ENCODE peak calls at places on chromosomes 13 and 19, in five cellular contexts. J is MV-4-11; N is CD4-positive, alpha-beta T cell; Z is HCT116; E is psoas muscle. P is an unnamed sample.
A peak's percentile ranks its signal among the peaks of the same experiment; 100 is the strongest.

GRCh38 chr19:1862424-1863307 is 713 bp downstream of the KLF16 start:
- DNase-seq in J (no peak), Z (no peak), N (peak; percentile 48), E (peak; percentile 51), P (no peak)

GRCh38 chr13:31611214-31611613 is 128.1 kb upstream of the RXFP2 start:
- DNase-seq in N (no peak), J (no peak), E (no peak), Z (no peak), P (no peak)

GRCh38 chr13:111382411-111382810 is 62.0 kb downstream of the TEX29 start:
- DNase-seq in N (no peak), J (no peak), Z (no peak), E (no peak), P (no peak)

GRCh38 chr13:110361365-110361911 is 54.4 kb downstream of the COL4A2 start:
- DNase-seq in N (no peak), Z (no peak), E (peak; percentile 66), J (no peak), P (no peak)

GRCh38 chr19:44582581-44583265 is 30.6 kb upstream of the IGSF23 start:
- DNase-seq in E (peak; percentile 17), Z (peak; percentile 36), N (no peak), J (peak; percentile 33), P (no peak)

GRCh38 chr19:31667106-31667505 is 317.9 kb upstream of the TSHZ3 start:
- DNase-seq in J (no peak), N (no peak), Z (no peak), E (no peak), P (no peak)

GRCh38 chr19:40530091-40530901 is 46.4 kb upstream of the SHKBP1 start:
- DNase-seq in Z (no peak), N (peak; percentile 20), J (no peak), E (no peak), P (no peak)

GRCh38 chr13:114116734-114117133 is 15.7 kb downstream of the RASA3 start:
- DNase-seq in J (no peak), Z (no peak), E (no peak), N (peak; percentile 0), P (no peak)

GRCh38 chr13:41917641-41918040 is 43.3 kb downstream of the VWA8 start:
- DNase-seq in N (no peak), J (peak; percentile 16), E (no peak), Z (no peak), P (no peak)

GRCh38 chr19:4157164-4157563 is 3.7 kb downstream of the CREB3L3 start:
- DNase-seq in J (no peak), N (no peak), E (no peak), Z (no peak), P (no peak)

GRCh38 chr19:37966211-37967072 is 59.4 kb downstream of the SIPA1L3 start:
- DNase-seq in Z (no peak), N (no peak), J (no peak), E (no peak), P (no peak)

GRCh38 chr19:3346677-3347353 is 19.6 kb upstream of the NFIC start:
- DNase-seq in J (no peak), N (no peak), E (peak; percentile 81), Z (no peak), P (no peak)

GRCh38 chr13:48253849-48254248 is 20.8 kb downstream of the ITM2B start:
- DNase-seq in N (no peak), J (no peak), E (no peak), Z (no peak), P (no peak)

GRCh38 chr19:33259532-33259931 is 33.9 kb upstream of the SLC7A10 start:
- DNase-seq in Z (no peak), J (peak; percentile 79), N (no peak), E (no peak), P (no peak)

GRCh38 chr19:42313096-42313839 is at the start of gene TMEM145:
- DNase-seq in E (peak; percentile 47), Z (no peak), N (no peak), J (peak; percentile 46), P (no peak)

GRCh38 chr13:106139942-106140341 is 395.5 kb downstream of the EFNB2 start:
- DNase-seq in E (no peak), J (no peak), N (no peak), Z (no peak), P (no peak)

GRCh38 chr19:3517638-3518037 is 11.5 kb downstream of the FZR1 start:
- DNase-seq in J (no peak), Z (no peak), N (no peak), E (no peak), P (no peak)

GRCh38 chr13:58994778-58995177 is 1169.0 kb downstream of the DIAPH3 start:
- DNase-seq in J (peak; percentile 2), E (no peak), Z (no peak), N (no peak), P (no peak)

GRCh38 chr13:93927431-93927830 is 552.1 kb downstream of the DCT start:
- DNase-seq in J (peak; percentile 12), Z (no peak), N (no peak), E (no peak), P (no peak)

GRCh38 chr13:100394005-100394695 is 194.4 kb downstream of the GGACT start:
- DNase-seq in Z (peak; percentile 86), E (no peak), N (no peak), J (peak; percentile 57), P (peak; percentile 51)

GRCh38 chr19:10104665-10105221 is 1.4 kb upstream of the PPAN start:
- DNase-seq in N (peak; percentile 70), E (no peak), Z (no peak), J (no peak), P (no peak)

GRCh38 chr19:29022599-29022998 is 190.4 kb downstream of the UQCRFS1 start:
- DNase-seq in E (no peak), J (no peak), Z (no peak), N (no peak), P (no peak)

GRCh38 chr13:74889321-74889720 is 592.6 kb downstream of the TBC1D4 start:
- DNase-seq in N (no peak), E (no peak), J (no peak), Z (no peak), P (no peak)

GRCh38 chr19:18173572-18174294 is at the start of gene IFI30:
- DNase-seq in Z (no peak), N (peak; percentile 56), E (peak; percentile 75), J (peak; percentile 59), P (no peak)

GRCh38 chr13:113978741-113979481 is 5.0 kb upstream of the C13orf46 start:
- DNase-seq in J (no peak), E (peak; percentile 10), Z (no peak), N (no peak), P (no peak)

GRCh38 chr19:57599761-57600383 is at the start of gene ZNF530:
- DNase-seq in N (peak; percentile 83), E (peak; percentile 95), J (peak; percentile 95), Z (peak; percentile 88), P (peak; percentile 88)

GRCh38 chr19:31099470-31100190 is 249.6 kb downstream of the TSHZ3 start:
- DNase-seq in Z (no peak), N (no peak), J (no peak), E (no peak), P (no peak)

GRCh38 chr13:91714726-91715334 is 316.4 kb downstream of the GPC5 start:
- DNase-seq in E (no peak), Z (no peak), N (no peak), J (no peak), P (no peak)

GRCh38 chr13:61406275-61406674 is 9.4 kb downstream of the PCDH20 start:
- DNase-seq in Z (no peak), E (no peak), N (no peak), J (no peak), P (no peak)

GRCh38 chr19:15432018-15432494 is 13.3 kb upstream of the AKAP8L start:
- DNase-seq in J (no peak), N (no peak), E (no peak), Z (no peak), P (no peak)

GRCh38 chr19:13051581-13052165 is 51.0 kb downstream of the LYL1 start:
- DNase-seq in E (peak; percentile 74), Z (no peak), N (no peak), J (peak; percentile 47), P (no peak)

GRCh38 chr19:6227941-6228325 is 51.8 kb downstream of the MLLT1 start:
- DNase-seq in J (no peak), E (peak; percentile 13), Z (no peak), N (no peak), P (no peak)